ENCODE peak calls at places on chromosomes 5 and 9, in six cellular contexts. B is stomach, S is mesenchymal stem cell, X is aorta, W is left ventricle myocardium superior, E is NCI-H1105 treated with DMSO at 0.1 percent for 48 hours. O is an unnamed sample.

GRCh38 chr5:167871091-167871490 is 420.4 kb upstream of the WWC1 start:
- DNase-seq in W (no peak), E (no peak), B (no peak), X (no peak), S (no peak), O (no peak)

GRCh38 chr9:113941056-113941455 is 64.9 kb downstream of the ZNF618 start:
- DNase-seq in E (no peak), S (no peak), X (no peak), B (no peak), W (no peak), O (no peak)

GRCh38 chr9:94081435-94081834 is 2.8 kb upstream of the PTPDC1 start:
- DNase-seq in B (no peak), S (no peak), X (no peak), W (no peak), E (no peak), O (no peak)

GRCh38 chr5:81286059-81286617 is 15.2 kb upstream of the ZCCHC9 start:
- DNase-seq in W (no peak), S (no peak), B (no peak), X (no peak), E (no peak), O (no peak)

GRCh38 chr5:79436224-79436623 is 77.7 kb downstream of the HOMER1 start:
- DNase-seq in W (no peak), S (peak), B (no peak), E (no peak), X (no peak), O (no peak)

GRCh38 chr9:113456235-113456634 is 7.3 kb upstream of the RGS3 start:
- DNase-seq in W (no peak), B (no peak), S (peak), X (no peak), E (no peak), O (no peak)

GRCh38 chr9:90107021-90107771 is 502.4 kb downstream of the GADD45G start:
- DNase-seq in B (peak), X (no peak), E (peak), S (peak), W (peak), O (peak)

GRCh38 chr9:129102791-129103594 is 7.6 kb downstream of the CRAT start:
- DNase-seq in S (peak), E (peak), B (peak), W (peak), X (no peak), O (peak)

GRCh38 chr5:5726401-5726800 is 303.9 kb downstream of the ICE1 start:
- DNase-seq in X (no peak), B (no peak), E (no peak), S (no peak), W (no peak), O (no peak)

GRCh38 chr5:158351485-158352140 is 492.7 kb upstream of the CLINT1 start:
- DNase-seq in E (peak), X (no peak), W (no peak), B (no peak), S (no peak), O (no peak)

GRCh38 chr9:136246849-136247550 is 1.4 kb upstream of the QSOX2 start:
- DNase-seq in B (no peak), S (no peak), X (no peak), W (no peak), E (no peak), O (no peak)

GRCh38 chr5:143030349-143030748 is 260.2 kb downstream of the ARHGAP26 start:
- DNase-seq in S (no peak), E (no peak), W (no peak), B (no peak), X (no peak), O (no peak)

GRCh38 chr5:98796197-98796972 is 22.9 kb downstream of the RGMB start:
- DNase-seq in B (no peak), W (no peak), E (peak), X (no peak), S (peak), O (no peak)

GRCh38 chr5:165137701-165138100 is 1632.3 kb downstream of the MAT2B start:
- DNase-seq in E (no peak), B (no peak), X (no peak), S (no peak), W (no peak), O (no peak)

GRCh38 chr5:125766706-125767105 is 656.5 kb upstream of the GRAMD2B start:
- DNase-seq in X (no peak), B (no peak), E (no peak), W (no peak), S (no peak), O (no peak)

GRCh38 chr9:116574027-116574679 is 113.0 kb upstream of the TRIM32 start:
- DNase-seq in E (no peak), S (no peak), B (peak), W (no peak), X (no peak), O (no peak)

GRCh38 chr5:71719092-71719964 is at the start of gene CARTPT:
- DNase-seq in E (peak), W (peak), S (peak), X (no peak), B (no peak), O (no peak)

GRCh38 chr9:120696551-120697230 is 17.6 kb downstream of the MEGF9 start:
- DNase-seq in S (peak), X (no peak), B (no peak), W (no peak), E (no peak), O (no peak)

GRCh38 chr9:109229682-109230081 is 62.6 kb upstream of the FRRS1L start:
- DNase-seq in E (no peak), B (no peak), S (no peak), W (no peak), X (no peak), O (no peak)

GRCh38 chr5:95664204-95664786 is 17.7 kb downstream of the RFESD start:
- DNase-seq in X (no peak), E (peak), S (peak), W (no peak), B (no peak), O (no peak)

GRCh38 chr9:78261403-78262001 is 25.6 kb downstream of the CEP78 start:
- DNase-seq in E (peak), X (no peak), S (peak), B (no peak), W (no peak), O (no peak)